ENCODE peak calls at places on chromosomes 11 and 22, in nine cellular contexts. R is uterus, G is NCI-H1417, E is cardiac muscle cell, O is D341Med, J is NCI-H1694 treated with DMSO at 0.1 percent for 48 hours, N is BJ, H is mucosa of gallbladder, V is SJSA1. I is an unnamed sample.
A peak's percentile ranks its signal among the peaks of the same experiment; 100 is the strongest.

GRCh38 chr11:67289651-67290479 is 762 bp downstream of the ANKRD13D start:
- DNase-seq in R (no peak), G (no peak), E (no peak), O (no peak), J (no peak), N (no peak), H (no peak), V (peak; percentile 47), I (no peak)

GRCh38 chr11:116537121-116537520 is 235.7 kb downstream of the BUD13 start:
- DNase-seq in R (no peak), G (no peak), E (no peak), O (no peak), J (no peak), N (no peak), H (no peak), V (no peak), I (no peak)

GRCh38 chr11:57303280-57303989 is 21.3 kb downstream of the TNKS1BP1 start:
- DNase-seq in R (no peak), G (peak; percentile 37), E (no peak), O (no peak), J (no peak), N (no peak), H (no peak), V (no peak), I (no peak)

GRCh38 chr11:63595296-63595695 is 18.9 kb downstream of the PLAAT3 start:
- DNase-seq in R (no peak), G (no peak), E (no peak), O (no peak), J (no peak), N (no peak), H (no peak), V (peak; percentile 47), I (no peak)

GRCh38 chr11:113773092-113773415 is 438 bp downstream of the ZW10 start:
- DNase-seq in R (no peak), G (peak; percentile 72), E (peak; percentile 19), O (no peak), J (no peak), N (no peak), H (no peak), V (no peak), I (no peak)

GRCh38 chr22:28903080-28903479 is 19.7 kb downstream of the ZNRF3 start:
- DNase-seq in R (no peak), G (no peak), E (no peak), O (no peak), J (no peak), N (no peak), H (no peak), V (no peak), I (no peak)

GRCh38 chr11:111936045-111936400 is 1.1 kb upstream of the DIXDC1 start:
- DNase-seq in R (no peak), G (peak; percentile 33), E (no peak), O (no peak), J (no peak), N (no peak), H (no peak), V (no peak), I (no peak)

GRCh38 chr11:7571640-7572000 is 57.8 kb downstream of the PPFIBP2 start:
- DNase-seq in R (peak; percentile 69), G (peak; percentile 79), E (peak; percentile 77), O (peak; percentile 77), J (peak; percentile 6), N (no peak), H (peak; percentile 62), V (peak; percentile 55), I (peak; percentile 79)

GRCh38 chr22:32661296-32661695 is 140.2 kb upstream of the TIMP3 start:
- DNase-seq in R (peak; percentile 63), G (no peak), E (no peak), O (no peak), J (no peak), N (peak; percentile 81), H (peak; percentile 12), V (peak; percentile 92), I (no peak)

GRCh38 chr22:20750461-20751184 is 23.3 kb upstream of the SERPIND1 start:
- DNase-seq in R (peak; percentile 61), G (peak; percentile 41), E (peak; percentile 22), O (no peak), J (peak; percentile 5), N (peak; percentile 26), H (peak; percentile 51), V (peak; percentile 80), I (peak; percentile 72)

GRCh38 chr22:35900483-35901168 is 128.0 kb downstream of the RBFOX2 start:
- DNase-seq in R (no peak), G (no peak), E (no peak), O (no peak), J (no peak), N (no peak), H (no peak), V (peak; percentile 64), I (no peak)

GRCh38 chr11:122727101-122727929 is 71.8 kb downstream of the UBASH3B start:
- DNase-seq in R (no peak), G (no peak), E (no peak), O (no peak), J (no peak), N (no peak), H (no peak), V (no peak), I (no peak)

I was measured in lung.